ENCODE peak calls at places on chromosomes 2 and 18, in four cellular contexts. X is choroid plexus epithelial cell; O is omental fat pad; S is activated CD8-positive, alpha-beta T cell treated with anti-CD3 and anti-CD28 coated beads for 36 hours. Y is an unnamed sample.

GRCh38 chr2:12456293-12457151 is 260.2 kb upstream of the TRIB2 start:
- DNase-seq in X (peak), O (peak), S (peak), Y (no peak)

GRCh38 chr2:189580267-189580661 is 322 bp downstream of the SLC40A1 start:
- DNase-seq in X (peak), O (no peak), S (peak), Y (peak)

GRCh38 chr18:37662546-37663339 is 97.1 kb upstream of the CELF4 start:
- DNase-seq in X (no peak), O (no peak), S (no peak), Y (no peak)

GRCh38 chr18:32714571-32715148 is 58.2 kb downstream of the KLHL14 start:
- DNase-seq in X (peak), O (no peak), S (peak), Y (peak)

GRCh38 chr2:86622878-86623548 is 652 bp downstream of the RNF103 start:
- DNase-seq in X (no peak), O (no peak), S (peak), Y (peak)

GRCh38 chr18:22499421-22499820 is 81.7 kb upstream of the CTAGE1 start:
- DNase-seq in X (no peak), O (no peak), S (no peak), Y (no peak)

GRCh38 chr18:35926884-35927283 is 45.6 kb upstream of the RMP24 start:
- DNase-seq in X (no peak), O (no peak), S (no peak), Y (no peak)

GRCh38 chr2:137118140-137118539 is 352.8 kb downstream of the THSD7B start:
- DNase-seq in X (peak), O (no peak), S (no peak), Y (no peak)

GRCh38 chr2:6951046-6951445 is 33.8 kb downstream of the RNF144A start:
- DNase-seq in X (no peak), O (no peak), S (no peak), Y (no peak)

GRCh38 chr18:49016648-49017539 is 66.1 kb upstream of the SMAD7 start:
- DNase-seq in X (peak), O (peak), S (no peak), Y (no peak)

GRCh38 chr18:77039196-77040140 is 93.1 kb downstream of the MBP start:
- DNase-seq in X (peak), O (no peak), S (no peak), Y (no peak)

GRCh38 chr18:79570266-79571201 is 109.1 kb upstream of the CTDP1 start:
- DNase-seq in X (peak), O (peak), S (peak), Y (peak)

GRCh38 chr2:64998658-64999061 is 9.5 kb downstream of the SLC1A4 start:
- DNase-seq in X (peak), O (no peak), S (no peak), Y (no peak)

GRCh38 chr2:206250041-206250897 is 24.2 kb upstream of the ZDBF2 start:
- DNase-seq in X (peak), O (no peak), S (no peak), Y (no peak)

GRCh38 chr2:160652236-160652635 is 158.6 kb upstream of the RBMS1 start:
- DNase-seq in X (peak), O (no peak), S (peak), Y (no peak)

GRCh38 chr2:37641582-37642111 is 29.8 kb downstream of the CDC42EP3 start:
- DNase-seq in X (no peak), O (no peak), S (no peak), Y (no peak)

GRCh38 chr2:217289909-217290283 is 430.0 kb upstream of the TNP1 start:
- DNase-seq in X (no peak), O (no peak), S (no peak), Y (no peak)

GRCh38 chr18:35939166-35939565 is 33.3 kb upstream of the RMP24 start:
- DNase-seq in X (peak), O (no peak), S (no peak), Y (no peak)

GRCh38 chr2:82819936-82820335 is 1639.1 kb downstream of the SUCLG1 start:
- DNase-seq in X (no peak), O (no peak), S (no peak), Y (no peak)

GRCh38 chr18:22439447-22439846 is 21.7 kb upstream of the CTAGE1 start:
- DNase-seq in X (peak), O (no peak), S (no peak), Y (no peak)

GRCh38 chr2:60275958-60276357 is 277.5 kb downstream of the BCL11A start:
- DNase-seq in X (no peak), O (no peak), S (no peak), Y (no peak)

GRCh38 chr2:112260295-112260625 is 5.4 kb upstream of the ZC3H8 start:
- DNase-seq in X (no peak), O (no peak), S (no peak), Y (no peak)

GRCh38 chr2:119366161-119366648 is 429 bp downstream of the C2orf76 start:
- DNase-seq in X (peak), O (no peak), S (peak), Y (no peak)

GRCh38 chr2:207936380-207936779 is 88.9 kb downstream of the PLEKHM3 start:
- DNase-seq in X (no peak), O (no peak), S (no peak), Y (no peak)

GRCh38 chr2:213161759-213162514 is 10.5 kb upstream of the IKZF2 start:
- DNase-seq in X (peak), O (no peak), S (no peak), Y (no peak)

GRCh38 chr2:59383473-59383872 is 1142.3 kb upstream of the FANCL start:
- DNase-seq in X (no peak), O (no peak), S (no peak), Y (no peak)

GRCh38 chr18:36316246-36316645 is 18.7 kb downstream of the FHOD3 start:
- DNase-seq in X (no peak), O (no peak), S (no peak), Y (no peak)

GRCh38 chr18:6561029-6561861 is 146.5 kb upstream of the L3MBTL4 start:
- DNase-seq in X (peak), O (no peak), S (no peak), Y (no peak)

GRCh38 chr2:121791801-121792221 is 36.4 kb downstream of the TSN start:
- DNase-seq in X (no peak), O (no peak), S (no peak), Y (no peak)

GRCh38 chr2:85741811-85742507 is 11.8 kb upstream of the ATOH8 start:
- DNase-seq in X (peak), O (no peak), S (no peak), Y (no peak)

GRCh38 chr18:56315363-56315762 is 323.0 kb downstream of the TXNL1 start:
- DNase-seq in X (peak), O (no peak), S (no peak), Y (no peak)

GRCh38 chr2:239596298-239596697 is 195.5 kb upstream of the HDAC4 start:
- DNase-seq in X (no peak), O (no peak), S (no peak), Y (no peak)

GRCh38 chr2:205188516-205189138 is 493.7 kb upstream of the NRP2 start:
- DNase-seq in X (peak), O (no peak), S (no peak), Y (no peak)

GRCh38 chr2:105510761-105511669 is 112.2 kb upstream of the FHL2 start:
- DNase-seq in X (peak), O (no peak), S (no peak), Y (no peak)

GRCh38 chr2:177595126-177595525 is 202.6 kb downstream of the AGPS start:
- DNase-seq in X (no peak), O (no peak), S (no peak), Y (no peak)

GRCh38 chr18:9688036-9688741 is 19.9 kb upstream of the RAB31 start:
- DNase-seq in X (peak), O (no peak), S (no peak), Y (no peak)

GRCh38 chr2:233707979-233708644 is 4.6 kb upstream of the UGT1A5 start:
- DNase-seq in X (peak), O (no peak), S (no peak), Y (no peak)

GRCh38 chr2:49241991-49242390 is 87.7 kb upstream of the FSHR start:
- DNase-seq in X (peak), O (no peak), S (no peak), Y (no peak)

GRCh38 chr2:65420712-65421431 is 11.5 kb downstream of the SPRED2 start:
- DNase-seq in X (peak), O (no peak), S (no peak), Y (no peak)

DNA sequence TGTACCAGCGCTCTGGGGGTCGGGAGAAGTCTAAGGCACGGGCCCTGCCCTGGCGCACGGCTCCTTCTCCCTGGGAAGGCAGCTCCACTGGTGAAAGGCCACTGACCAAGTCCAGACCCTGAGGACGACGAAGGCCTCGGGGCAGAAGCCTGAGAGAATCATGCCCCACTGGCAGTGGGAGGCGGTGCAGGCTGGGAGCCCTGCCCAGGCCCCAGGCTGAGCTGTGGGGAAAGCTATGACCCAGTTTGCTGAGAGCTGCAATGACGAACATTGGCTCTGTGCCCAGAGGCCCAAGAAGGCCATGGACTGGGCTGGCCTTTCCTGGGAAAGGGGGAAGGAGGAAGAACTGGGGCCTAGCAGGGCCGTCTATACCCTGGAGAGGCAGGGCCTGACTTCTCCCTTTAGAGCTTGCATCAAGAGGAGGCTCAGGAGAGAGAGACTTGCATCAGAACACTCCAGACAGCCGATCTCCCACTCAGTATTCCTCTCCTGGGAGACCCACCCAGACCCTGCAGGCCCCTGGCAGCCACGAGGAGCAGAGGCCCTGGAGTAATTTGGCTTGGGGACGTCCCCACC is 32.9 kb downstream of the HS1BP3 start:
- DNase-seq in X (peak), O (peak), S (no peak), Y (peak)
- TF ChIP-seq CTCF in X (peak), O (peak), S (no peak), Y (no peak)

GRCh38 chr2:201258666-201258999 is 1.7 kb upstream of the CASP8 start:
- DNase-seq in X (no peak), O (no peak), S (no peak), Y (no peak)
- TF ChIP-seq CTCF in X (no peak), O (no peak), S (no peak), Y (no peak)

GRCh38 chr2:235926229-235926628 is 242.0 kb downstream of the GBX2 start:
- DNase-seq in X (no peak), O (no peak), S (no peak), Y (no peak)

GRCh38 chr2:235924675-235925063 is 243.5 kb downstream of the GBX2 start:
- DNase-seq in X (no peak), O (no peak), S (no peak), Y (no peak)

GRCh38 chr2:235923859-235924674 is 244.1 kb downstream of the GBX2 start:
- DNase-seq in X (no peak), O (no peak), S (no peak), Y (no peak)

GRCh38 chr2:235922851-235923250 is 245.3 kb downstream of the GBX2 start:
- DNase-seq in X (no peak), O (no peak), S (no peak), Y (no peak)

GRCh38 chr2:235925250-235925919 is 242.8 kb downstream of the GBX2 start:
- DNase-seq in X (no peak), O (no peak), S (no peak), Y (no peak)
- TF ChIP-seq CTCF in X (no peak), O (no peak), S (no peak), Y (no peak)

GRCh38 chr2:16717477-16717876 is 51.8 kb upstream of the CYRIA start:
- DNase-seq in X (no peak), O (no peak), S (no peak), Y (no peak)

GRCh38 chr2:16716051-16716450 is 50.4 kb upstream of the CYRIA start:
- DNase-seq in X (no peak), O (no peak), S (no peak), Y (no peak)

GRCh38 chr2:16718551-16719404 is 53.1 kb upstream of the CYRIA start:
- DNase-seq in X (no peak), O (no peak), S (no peak), Y (no peak)

GRCh38 chr2:16719409-16719808 is 53.8 kb upstream of the CYRIA start:
- DNase-seq in X (no peak), O (no peak), S (no peak), Y (no peak)

GRCh38 chr2:16716944-16717343 is 51.3 kb upstream of the CYRIA start:
- DNase-seq in X (no peak), O (no peak), S (no peak), Y (no peak)
- TF ChIP-seq CTCF in X (no peak), O (no peak), S (no peak), Y (no peak)

GRCh38 chr2:46991985-46992384 is 76.4 kb upstream of the MCFD2 start:
- DNase-seq in X (no peak), O (no peak), S (no peak), Y (no peak)

GRCh38 chr2:46990231-46990588 is 74.6 kb upstream of the MCFD2 start:
- DNase-seq in X (no peak), O (no peak), S (no peak), Y (no peak)

GRCh38 chr2:46988230-46988629 is 72.6 kb upstream of the MCFD2 start:
- DNase-seq in X (no peak), O (no peak), S (no peak), Y (no peak)

GRCh38 chr2:46988733-46989481 is 73.3 kb upstream of the MCFD2 start:
- DNase-seq in X (no peak), O (no peak), S (no peak), Y (no peak)

DNA sequence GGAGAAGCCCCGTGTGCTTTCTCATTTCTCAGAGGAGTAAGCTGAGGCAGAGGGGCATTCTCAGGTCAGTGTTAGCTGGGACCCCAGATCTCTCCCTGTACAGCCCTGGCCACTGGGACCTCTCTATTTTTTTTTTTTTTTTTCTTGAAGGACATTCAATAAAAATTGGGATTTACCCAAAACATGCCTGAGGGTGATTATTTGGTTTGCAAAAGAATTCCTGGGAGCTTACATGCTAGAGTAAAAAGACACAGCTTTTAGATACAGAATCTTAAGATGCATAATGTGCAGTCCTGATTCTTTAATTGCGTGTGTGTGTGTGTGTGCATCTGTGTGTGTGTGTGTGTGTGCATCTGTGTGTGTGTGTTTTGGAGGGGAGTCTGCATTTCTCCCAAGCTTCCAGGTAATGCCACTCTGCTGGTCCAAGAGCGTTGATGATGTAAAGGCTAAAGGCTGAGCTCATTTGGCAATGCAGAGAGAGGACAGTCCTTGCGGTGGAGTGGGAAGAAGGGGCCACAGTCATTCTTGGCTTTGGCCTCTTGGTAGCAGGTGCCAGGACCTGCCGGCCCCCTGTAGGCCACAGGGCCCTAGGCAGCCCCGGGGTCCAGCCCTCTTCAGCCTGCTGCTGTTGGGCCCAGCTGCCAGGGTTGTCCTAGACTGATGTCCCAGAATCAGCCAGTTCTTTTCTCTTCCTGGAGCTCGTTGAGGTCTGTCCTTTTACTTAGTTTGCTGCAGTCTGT is 74.1 kb upstream of the MCFD2 start:
- DNase-seq in X (no peak), O (no peak), S (no peak), Y (no peak)
- TF ChIP-seq CTCF in X (no peak), O (no peak), S (no peak), Y (no peak)

GRCh38 chr18:26563024-26563423 is 14.7 kb upstream of the KCTD1 start:
- DNase-seq in X (no peak), O (no peak), S (no peak), Y (no peak)

GRCh38 chr18:26565514-26565913 is 17.2 kb upstream of the KCTD1 start:
- DNase-seq in X (no peak), O (no peak), S (no peak), Y (no peak)

GRCh38 chr18:26568513-26568912 is 20.2 kb upstream of the KCTD1 start:
- DNase-seq in X (no peak), O (no peak), S (no peak), Y (no peak)

GRCh38 chr18:26568926-26569700 is 20.8 kb upstream of the KCTD1 start:
- DNase-seq in X (no peak), O (no peak), S (no peak), Y (no peak)

DNA sequence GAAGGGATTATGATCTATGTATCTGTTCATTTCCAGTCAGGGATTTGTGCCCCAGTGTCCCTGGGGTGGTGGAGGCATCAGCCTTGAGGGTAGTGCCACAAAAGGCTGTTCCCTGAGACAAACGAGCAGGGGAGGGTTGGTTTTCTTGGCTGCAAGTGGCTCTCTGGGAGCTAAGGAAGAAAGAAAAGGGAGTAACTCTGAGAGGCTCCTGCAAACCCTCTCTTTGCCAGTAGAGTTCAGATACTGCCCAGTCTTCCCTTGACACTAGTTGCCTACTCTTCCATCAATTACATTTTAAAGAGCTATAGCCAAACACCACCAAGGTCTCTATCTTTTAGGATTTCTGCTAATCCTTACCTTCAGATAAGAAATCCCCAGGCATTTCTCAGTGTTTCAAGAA is 18.5 kb upstream of the KCTD1 start:
- DNase-seq in X (no peak), O (no peak), S (no peak), Y (no peak)
- TF ChIP-seq CTCF in X (peak), O (no peak), S (no peak), Y (no peak)

GRCh38 chr18:44895176-44895798 is 214.6 kb downstream of the SETBP1 start:
- DNase-seq in X (peak), O (no peak), S (peak), Y (no peak)
- TF ChIP-seq CTCF in X (peak), O (no peak), S (no peak), Y (no peak)

Y was measured in mesothelial cell of epicardium.